ENCODE peak calls at places on chromosomes 2 and 18, in six cellular contexts. V is cortex of kidney, N is heart right ventricle, Z is vagina, U is CMK, Y is SIG-M5. G is an unnamed sample.

GRCh38 chr2:6359964-6360363 is 505.7 kb downstream of the CMPK2 start:
- DNase-seq in U (no peak), Z (no peak), Y (no peak), N (no peak), V (no peak), G (no peak)

GRCh38 chr2:202084265-202084664 is 11.2 kb downstream of the KIAA2012 start:
- DNase-seq in U (no peak), N (no peak), Z (no peak), V (no peak), Y (no peak), G (no peak)

GRCh38 chr2:186611526-186611925 is 21.7 kb downstream of the ITGAV start:
- DNase-seq in V (no peak), U (no peak), Z (no peak), Y (no peak), N (no peak), G (no peak)

GRCh38 chr18:77444385-77444784 is 194.7 kb downstream of the GALR1 start:
- DNase-seq in N (no peak), U (no peak), Y (no peak), Z (no peak), V (no peak), G (no peak)

GRCh38 chr2:10773841-10774341 is 38.7 kb downstream of the PDIA6 start:
- DNase-seq in Z (no peak), U (no peak), Y (no peak), N (no peak), V (no peak), G (no peak)

GRCh38 chr2:125224830-125225229 is 1199.7 kb downstream of the CNTNAP5 start:
- DNase-seq in U (no peak), V (no peak), Z (no peak), N (no peak), Y (no peak), G (no peak)

GRCh38 chr2:42874838-42875801 is 82.7 kb upstream of the HAAO start:
- DNase-seq in Y (no peak), Z (peak; percentile 58), N (peak; percentile 76), U (no peak), V (peak; percentile 19), G (peak; percentile 68)

GRCh38 chr2:216690451-216691209 is 4.7 kb downstream of the IGFBP5 start:
- DNase-seq in Y (no peak), Z (no peak), V (no peak), U (no peak), N (no peak), G (peak; percentile 47)

GRCh38 chr18:58726671-58727070 is 55.4 kb downstream of the MALT1 start:
- DNase-seq in Z (no peak), V (no peak), U (no peak), N (no peak), Y (no peak), G (no peak)

GRCh38 chr2:104430892-104431291 is 423.0 kb upstream of the POU3F3 start:
- DNase-seq in V (no peak), Y (no peak), Z (no peak), U (no peak), N (no peak), G (no peak)

GRCh38 chr2:141015339-141016047 is 1115.3 kb downstream of the LRP1B start:
- DNase-seq in N (peak; percentile 51), U (no peak), Y (no peak), Z (no peak), V (no peak), G (no peak)

GRCh38 chr2:211259831-211260476 is 703.6 kb downstream of the CPS1 start:
- DNase-seq in V (no peak), N (no peak), Y (no peak), U (no peak), Z (no peak), G (no peak)

GRCh38 chr2:37350034-37350433 is 5.6 kb downstream of the QPCT start:
- DNase-seq in U (no peak), V (no peak), Y (no peak), Z (no peak), N (no peak), G (no peak)

GRCh38 chr2:64502860-64503259 is 21.3 kb upstream of the AFTPH start:
- DNase-seq in U (no peak), N (no peak), Y (no peak), V (no peak), Z (no peak), G (no peak)

GRCh38 chr18:59249186-59249774 is 24.0 kb downstream of the RAX start:
- DNase-seq in N (peak; percentile 42), Y (no peak), Z (no peak), V (no peak), U (no peak), G (no peak)

GRCh38 chr2:3435440-3435839 is 55.9 kb downstream of the TRAPPC12 start:
- DNase-seq in Z (no peak), V (no peak), U (no peak), Y (no peak), N (no peak), G (no peak)

GRCh38 chr18:48072428-48073204 is 142.2 kb upstream of the SMAD2 start:
- DNase-seq in N (peak; percentile 27), V (no peak), Z (no peak), Y (no peak), U (no peak), G (peak; percentile 19)

GRCh38 chr2:55157474-55157884 is 74.6 kb downstream of the CLHC1 start:
- DNase-seq in V (no peak), N (no peak), U (no peak), Z (no peak), Y (no peak), G (no peak)

GRCh38 chr18:31267823-31268481 is 50.0 kb upstream of the DSG1 start:
- DNase-seq in V (no peak), Y (no peak), N (no peak), U (no peak), Z (no peak), G (no peak)

GRCh38 chr2:170885130-170885791 is 43.8 kb upstream of the GORASP2 start:
- DNase-seq in Y (no peak), N (no peak), Z (no peak), U (no peak), V (no peak), G (no peak)

GRCh38 chr18:40984856-40985255 is 970.2 kb upstream of the PIK3C3 start:
- DNase-seq in U (no peak), Y (no peak), Z (no peak), V (no peak), N (no peak), G (no peak)

GRCh38 chr18:24995056-24995455 is 356.9 kb downstream of the ZNF521 start:
- DNase-seq in Y (no peak), Z (no peak), V (no peak), U (no peak), N (no peak), G (no peak)

GRCh38 chr2:51782874-51783765 is 751.2 kb upstream of the NRXN1 start:
- DNase-seq in N (peak; percentile 33), U (no peak), V (no peak), Y (no peak), Z (no peak), G (no peak)

GRCh38 chr18:73647391-73647790 is 500.2 kb downstream of the FBXO15 start:
- DNase-seq in V (no peak), N (no peak), U (no peak), Z (no peak), Y (no peak), G (no peak)

GRCh38 chr2:28035816-28036215 is 145.3 kb downstream of the BABAM2 start:
- DNase-seq in U (no peak), N (no peak), V (no peak), Z (no peak), Y (no peak), G (no peak)

GRCh38 chr2:4898706-4899105 is 793.5 kb upstream of the SOX11 start:
- DNase-seq in Z (no peak), V (no peak), N (no peak), U (no peak), Y (no peak), G (no peak)

GRCh38 chr2:8065191-8065590 is 616.7 kb upstream of the ID2 start:
- DNase-seq in V (no peak), Y (no peak), Z (no peak), U (no peak), N (no peak), G (no peak)

GRCh38 chr18:45730832-45731545 is 7.0 kb downstream of the SLC14A1 start:
- DNase-seq in Z (no peak), U (no peak), V (no peak), Y (no peak), N (no peak), G (no peak)

GRCh38 chr2:23375448-23375847 is 9.5 kb upstream of the KLHL29 start:
- DNase-seq in N (no peak), Z (no peak), U (no peak), V (no peak), Y (no peak), G (no peak)

GRCh38 chr18:67665266-67665665 is 148.7 kb upstream of the DSEL start:
- DNase-seq in V (no peak), Z (no peak), N (no peak), U (no peak), Y (no peak), G (no peak)

GRCh38 chr2:66574701-66575624 is 140.0 kb downstream of the MEIS1 start:
- DNase-seq in Z (no peak), U (peak; percentile 26), N (peak; percentile 77), Y (no peak), V (no peak), G (peak; percentile 83)

GRCh38 chr2:60495226-60495625 is 58.2 kb downstream of the BCL11A start:
- DNase-seq in U (no peak), V (no peak), Y (no peak), Z (no peak), N (no peak), G (no peak)

GRCh38 chr2:53802617-53803115 is 15.8 kb downstream of the ERLEC1 start:
- DNase-seq in Y (no peak), Z (no peak), U (peak; percentile 21), N (no peak), V (no peak), G (no peak)

GRCh38 chr2:177545981-177546600 is 153.5 kb downstream of the AGPS start:
- DNase-seq in V (no peak), Z (no peak), Y (no peak), N (no peak), U (no peak), G (no peak)

GRCh38 chr2:159736048-159736447 is 23.7 kb downstream of the MARCHF7 start:
- DNase-seq in N (no peak), V (no peak), Y (no peak), U (no peak), Z (no peak), G (no peak)

GRCh38 chr18:48732767-48733424 is 194.1 kb downstream of the CTIF start:
- DNase-seq in V (no peak), N (no peak), Z (no peak), U (no peak), Y (no peak), G (no peak)